ENCODE peak calls at places on chromosome 1, in seven cellular contexts. T is CD8-positive, alpha-beta T cell; I is heart right ventricle; U is left ventricle myocardium inferior; S is breast epithelium; R is Peyer's patch; X is heart left ventricle. B is an unnamed sample.

GRCh38 chr1:218785928-218786327 is 387.8 kb upstream of the LYPLAL1 start:
- DNase-seq in T (no peak), I (peak; percentile 42), U (peak; percentile 36), S (no peak), R (no peak), X (peak; percentile 50), B (peak; percentile 74)

GRCh38 chr1:13899856-13900255 is 199.9 kb downstream of the PRDM2 start:
- DNase-seq in T (no peak), I (no peak), U (no peak), S (no peak), R (no peak), X (no peak), B (no peak)

GRCh38 chr1:164064501-164064900 is 494.5 kb upstream of the PBX1 start:
- DNase-seq in T (no peak), I (no peak), U (no peak), S (no peak), R (no peak), X (no peak), B (no peak)

GRCh38 chr1:243496173-243496553 is 240.3 kb downstream of the SDCCAG8 start:
- DNase-seq in T (no peak), I (no peak), U (no peak), S (no peak), R (no peak), X (no peak), B (no peak)

GRCh38 chr1:236084386-236084730 is 19.5 kb upstream of the NID1 start:
- DNase-seq in T (no peak), I (no peak), U (no peak), S (no peak), R (no peak), X (no peak), B (no peak)

GRCh38 chr1:8303141-8303540 is 14.8 kb upstream of the SLC45A1 start:
- DNase-seq in T (no peak), I (no peak), U (no peak), S (no peak), R (no peak), X (no peak), B (no peak)

GRCh38 chr1:237664327-237664726 is 226.4 kb downstream of the ZP4 start:
- DNase-seq in T (no peak), I (no peak), U (no peak), S (no peak), R (no peak), X (no peak), B (no peak)

GRCh38 chr1:84959294-84959693 is 37.6 kb downstream of the MCOLN2 start:
- DNase-seq in T (no peak), I (no peak), U (no peak), S (no peak), R (no peak), X (no peak), B (no peak)

GRCh38 chr1:45282346-45282745 is 44.3 kb upstream of the HPDL start:
- DNase-seq in T (no peak), I (no peak), U (no peak), S (no peak), R (no peak), X (no peak), B (no peak)

GRCh38 chr1:113086551-113086950 is 13.6 kb downstream of the LRIG2 start:
- DNase-seq in T (no peak), I (no peak), U (no peak), S (no peak), R (no peak), X (no peak), B (no peak)

GRCh38 chr1:234559152-234559916 is 50.6 kb downstream of the IRF2BP2 start:
- DNase-seq in T (no peak), I (no peak), U (no peak), S (peak; percentile 17), R (no peak), X (no peak), B (no peak)
- H3K27ac ChIP-seq in T (no peak overlapping the region), I (no peak overlapping the region), U (no peak overlapping the region), S (peak overlapping the region; percentile 56), R (no peak overlapping the region), X (no peak overlapping the region), B (no peak overlapping the region)

DNA sequence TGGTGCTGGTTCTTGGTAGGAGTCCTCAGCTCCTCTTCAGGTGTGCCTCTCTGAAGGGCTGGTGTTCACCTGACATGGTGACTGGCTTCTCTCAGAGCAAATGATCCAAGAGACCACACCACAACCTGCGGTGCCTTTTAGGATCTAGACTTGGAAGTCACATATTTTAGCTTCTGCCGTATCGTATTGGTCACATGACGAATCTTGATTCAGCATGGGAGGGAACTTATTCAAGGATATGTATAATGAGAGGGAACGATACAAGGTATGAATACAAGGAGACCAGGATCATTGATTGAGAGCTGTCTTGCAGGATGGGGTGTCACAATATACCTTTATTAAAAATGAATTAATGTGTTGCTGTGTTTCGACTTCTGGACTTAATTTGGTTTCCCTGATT is 58.0 kb downstream of the RAP1A start:
- DNase-seq in T (no peak), I (no peak), U (no peak), S (no peak), R (no peak), X (no peak), B (no peak)
- H3K9me3 ChIP-seq in T (no peaks in the 10 kb centered on the region), I (no peaks in the 10 kb centered on the region), U (peaks cover 9% of the 10 kb centered on the region), S (no peaks in the 10 kb centered on the region), R (no peaks in the 10 kb centered on the region), X (no peaks in the 10 kb centered on the region), B (no peaks in the 10 kb centered on the region)

GRCh38 chr1:71853391-71853790 is 428.9 kb downstream of the NEGR1 start:
- DNase-seq in T (no peak), I (no peak), U (no peak), S (no peak), R (no peak), X (no peak), B (no peak)

GRCh38 chr1:71850936-71851335 is 431.4 kb downstream of the NEGR1 start:
- DNase-seq in T (no peak), I (no peak), U (no peak), S (peak; percentile 19), R (no peak), X (peak; percentile 6), B (peak; percentile 58)

DNA sequence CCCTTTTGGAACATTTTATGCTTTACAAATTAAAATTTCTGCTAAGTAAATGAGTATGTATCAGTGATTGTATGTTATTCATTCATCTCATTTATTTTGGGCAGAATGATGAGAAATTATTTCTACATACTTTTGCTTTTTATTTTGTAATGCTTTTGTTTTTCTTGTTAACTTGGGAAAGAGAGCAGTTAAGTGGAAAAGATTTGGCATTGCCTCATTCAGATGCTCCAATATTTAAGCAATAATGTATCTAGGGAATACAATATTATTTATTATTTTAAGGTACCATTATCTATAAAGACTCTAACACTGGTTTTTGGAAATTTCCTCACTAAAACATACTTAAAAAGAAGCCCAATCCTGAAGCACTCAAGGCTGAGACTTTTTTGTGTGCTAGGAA is 431.8 kb downstream of the NEGR1 start:
- DNase-seq in T (no peak), I (no peak), U (no peak), S (no peak), R (no peak), X (no peak), B (no peak)
- H3K27ac ChIP-seq in T (no peak overlapping the region), I (no peak overlapping the region), U (peak overlapping the region; percentile 59), S (no peak overlapping the region), R (no peak overlapping the region), X (peak overlapping the region; percentile 13), B (peak overlapping the region; percentile 52)

DNA sequence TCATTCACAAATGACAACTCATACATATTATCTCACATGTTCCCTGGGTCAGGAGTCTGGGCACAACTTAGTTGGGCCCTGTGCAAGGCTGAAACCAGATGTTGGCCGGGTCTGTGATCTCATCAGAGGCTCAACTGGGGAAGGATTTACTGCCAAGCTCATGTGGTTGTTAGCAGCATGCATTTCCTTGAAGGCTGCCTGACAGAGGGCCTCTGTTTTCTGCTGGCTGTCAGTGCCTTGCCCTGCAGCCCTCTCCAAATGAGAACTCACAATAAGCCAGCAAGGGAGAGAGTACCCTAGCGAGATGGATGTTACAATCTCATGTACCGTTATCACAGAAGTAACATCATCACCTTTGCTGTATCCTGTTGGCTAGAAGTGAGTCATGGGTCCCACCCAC is 23.9 kb downstream of the AJAP1 start:
- DNase-seq in T (no peak), I (no peak), U (no peak), S (no peak), R (no peak), X (no peak), B (no peak)
- H3K9me3 ChIP-seq in T (no peaks in the 10 kb centered on the region), I (no peaks in the 10 kb centered on the region), U (peaks cover 33% of the 10 kb centered on the region), S (peaks cover 23% of the 10 kb centered on the region), R (no peaks in the 10 kb centered on the region), X (peaks cover 20% of the 10 kb centered on the region), B (no peaks in the 10 kb centered on the region)

DNA sequence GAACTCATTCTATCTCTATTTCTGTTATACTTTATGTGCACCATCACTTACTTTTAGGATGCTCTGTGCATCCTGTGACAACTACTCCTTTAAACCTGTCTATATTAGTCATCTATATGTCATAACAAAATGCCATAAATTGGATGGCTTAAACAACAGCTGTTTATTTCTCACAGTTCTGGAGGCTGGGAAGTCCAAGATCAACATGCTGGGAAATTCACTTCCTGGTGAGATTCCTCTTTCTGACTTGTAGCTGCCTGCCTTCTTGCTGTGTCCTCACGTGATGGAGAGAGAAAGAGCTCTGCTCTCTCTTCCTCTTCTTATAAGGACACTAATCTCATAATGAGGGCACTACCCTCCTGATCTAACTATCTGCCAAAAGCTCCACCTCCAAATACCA is 62.3 kb upstream of the RCOR3 start:
- DNase-seq in T (no peak), I (no peak), U (no peak), S (no peak), R (no peak), X (no peak), B (no peak)
- H3K27ac ChIP-seq in T (no peak overlapping the region), I (no peak overlapping the region), U (no peak overlapping the region), S (no peak overlapping the region), R (no peak overlapping the region), X (no peak overlapping the region), B (no peak overlapping the region)

GRCh38 chr1:89880679-89881078 is 59.8 kb downstream of the LRRC8D start:
- DNase-seq in T (no peak), I (no peak), U (no peak), S (no peak), R (no peak), X (no peak), B (no peak)
- H3K9me3 ChIP-seq in T (no peaks in the 10 kb centered on the region), I (no peaks in the 10 kb centered on the region), U (no peaks in the 10 kb centered on the region), S (no peaks in the 10 kb centered on the region), R (no peaks in the 10 kb centered on the region), X (no peaks in the 10 kb centered on the region), B (no peaks in the 10 kb centered on the region)

GRCh38 chr1:213669512-213669911 is 318.3 kb upstream of the PROX1 start:
- DNase-seq in T (no peak), I (no peak), U (no peak), S (no peak), R (no peak), X (no peak), B (no peak)
- H3K27ac ChIP-seq in T (no peak overlapping the region), I (no peak overlapping the region), U (no peak overlapping the region), S (no peak overlapping the region), R (no peak overlapping the region), X (no peak overlapping the region), B (no peak overlapping the region)

DNA sequence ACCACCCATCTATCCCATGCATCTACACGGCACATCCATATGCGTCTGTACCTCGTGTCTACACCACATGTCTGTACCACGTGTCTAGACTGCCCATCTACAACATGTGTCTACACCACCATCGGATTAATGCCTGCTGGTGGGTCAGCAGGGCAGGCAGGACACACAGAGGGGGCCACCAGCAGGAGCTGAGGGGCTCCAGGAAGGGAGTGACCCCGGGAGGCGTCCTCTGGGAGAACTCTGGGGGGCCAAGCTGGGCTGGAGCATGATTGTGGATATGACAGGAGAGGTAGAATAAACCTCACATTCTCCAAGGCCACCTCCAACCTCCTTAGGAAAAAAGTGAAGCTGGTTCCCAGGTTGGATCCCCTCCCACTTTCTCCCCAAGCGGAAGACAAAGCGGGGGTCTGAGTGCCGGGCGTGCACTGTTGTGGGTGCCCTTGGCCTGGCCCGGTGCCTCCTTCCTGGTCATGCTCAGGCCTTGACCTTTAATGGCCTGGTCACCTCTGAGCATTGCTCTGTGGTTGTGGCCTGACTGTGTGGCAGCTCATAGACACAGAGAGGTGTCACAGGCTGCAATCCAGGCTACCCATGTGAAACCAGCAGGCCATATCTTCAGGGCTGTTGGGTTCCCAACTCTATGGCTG is 881 bp upstream of the ACTRT2 start:
- DNase-seq in T (no peak), I (no peak), U (no peak), S (no peak), R (no peak), X (no peak), B (no peak)
- H3K9me3 ChIP-seq in T (no peaks in the 10 kb centered on the region), I (no peaks in the 10 kb centered on the region), U (no peaks in the 10 kb centered on the region), S (no peaks in the 10 kb centered on the region), R (no peaks in the 10 kb centered on the region), X (no peaks in the 10 kb centered on the region), B (no peaks in the 10 kb centered on the region)

B was measured in right atrium auricular region.